ENCODE peak calls at places on chromosomes 3 and 15, in four cellular contexts. P is K562, H is GM12891, L is GM12878. Z is an unnamed sample.
A peak's percentile ranks its signal among the peaks of the same experiment; 100 is the strongest.

GRCh38 chr3:71225285-71225684 is 358.2 kb downstream of the FOXP1 start:
- DNase-seq in P (no peak), H (no peak), L (no peak), Z (no peak)

GRCh38 chr15:39269352-39269751 is 311.5 kb upstream of the THBS1 start:
- DNase-seq in P (no peak), H (no peak), L (no peak), Z (no peak)

GRCh38 chr3:184050217-184050847 is 2.5 kb upstream of the HTR3C start:
- DNase-seq in P (no peak), H (no peak), L (no peak), Z (peak; percentile 34)

GRCh38 chr3:126781889-126782491 is 78.0 kb downstream of the CHCHD6 start:
- DNase-seq in P (no peak), H (no peak), L (no peak), Z (no peak)

GRCh38 chr15:48547305-48547704 is 98.2 kb downstream of the FBN1 start:
- DNase-seq in P (no peak), H (no peak), L (no peak), Z (no peak)

GRCh38 chr15:76161153-76162049 is 101.6 kb downstream of the TMEM266 start:
- DNase-seq in P (no peak), H (no peak), L (no peak), Z (no peak)

GRCh38 chr3:64889991-64890390 is 202.2 kb upstream of the ADAMTS9 start:
- DNase-seq in P (no peak), H (no peak), L (no peak), Z (no peak)

GRCh38 chr15:45704329-45705249 is 69.8 kb downstream of the SQOR start:
- DNase-seq in P (no peak), H (no peak), L (no peak), Z (no peak)

GRCh38 chr3:174581551-174581950 is 277.6 kb upstream of the NAALADL2 start:
- DNase-seq in P (no peak), H (no peak), L (no peak), Z (no peak)

GRCh38 chr3:32109256-32109655 is 2.8 kb downstream of the GPD1L start:
- DNase-seq in P (no peak), H (no peak), L (no peak), Z (no peak)

GRCh38 chr3:118472586-118472985 is 562.1 kb downstream of the IGSF11 start:
- DNase-seq in P (no peak), H (no peak), L (no peak), Z (no peak)

DNA sequence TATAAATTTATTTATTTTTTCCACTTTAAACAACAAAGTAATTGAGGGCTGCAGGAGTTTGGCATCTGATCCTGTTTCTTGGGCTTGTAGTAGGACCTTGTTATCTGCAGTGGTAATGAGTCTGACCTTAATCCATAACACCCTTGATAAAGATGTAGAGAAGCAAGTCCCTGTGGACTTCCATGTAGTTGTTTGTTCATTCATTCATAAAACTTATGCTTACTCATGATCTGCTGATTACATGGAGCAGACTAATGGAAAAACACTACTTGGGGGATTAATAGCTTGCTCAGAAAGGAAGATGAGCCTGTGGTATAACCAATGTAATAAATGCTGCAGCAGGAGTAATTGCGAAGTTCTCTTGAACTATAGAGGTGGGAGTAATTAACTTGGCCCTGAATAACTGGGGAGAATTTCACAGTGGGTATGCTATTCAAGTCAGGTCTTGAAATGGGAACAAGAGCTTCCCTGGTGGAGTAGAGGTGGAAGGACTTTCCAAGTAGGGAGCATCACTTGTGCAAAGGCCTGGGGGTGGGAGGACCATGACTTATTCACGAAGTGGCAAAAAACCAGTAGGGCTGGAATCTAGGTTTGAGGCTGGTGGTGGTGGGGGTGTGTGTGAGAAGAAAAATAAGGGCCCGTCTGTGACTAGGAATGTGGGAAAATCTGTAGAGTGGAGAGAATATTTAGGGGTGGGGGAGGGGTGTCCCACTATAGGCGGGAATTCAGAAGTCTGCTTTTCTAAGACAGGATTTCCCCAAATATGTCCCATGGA is 271.7 kb upstream of the TBL1XR1 start:
- DNase-seq in P (no peak), H (no peak), L (no peak), Z (no peak)
- TF ChIP-seq SPI1 in P (no peak), H (no peak), L (no peak), Z (no peak)

GRCh38 chr3:69485489-69485888 is 99.6 kb upstream of the FRMD4B start:
- DNase-seq in P (no peak), H (no peak), L (no peak), Z (no peak)
- TF ChIP-seq SPI1 in P (no peak), H (no peak), L (no peak), Z (no peak)

GRCh38 chr3:169400874-169401273 is 262.6 kb downstream of the MECOM start:
- DNase-seq in P (no peak), H (no peak), L (no peak), Z (no peak)
- TF ChIP-seq SPI1 in P (no peak), H (no peak), L (no peak), Z (no peak)

DNA sequence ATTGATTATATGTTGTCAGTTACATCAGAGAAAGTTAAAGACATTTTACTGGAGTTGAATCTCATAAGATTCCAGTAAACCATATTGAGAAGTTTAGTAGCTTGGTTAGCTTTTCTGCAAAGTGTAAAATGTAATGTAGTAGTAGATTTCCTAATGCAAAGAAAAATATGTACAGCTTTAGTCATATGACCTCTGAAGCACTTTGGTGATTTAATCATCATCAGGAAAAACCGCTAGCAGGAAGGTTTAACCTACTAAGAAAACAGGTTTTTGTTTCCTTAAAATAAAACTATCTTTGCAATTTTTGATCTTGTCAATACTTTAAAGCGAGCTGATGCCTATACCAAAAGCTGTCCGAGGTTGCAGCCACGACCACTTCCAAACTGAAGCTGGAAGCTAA is 364.6 kb upstream of the ZNF385D start:
- DNase-seq in P (no peak), H (no peak), L (no peak), Z (no peak)
- TF ChIP-seq SPI1 in P (no peak), H (no peak), L (no peak), Z (no peak)

DNA sequence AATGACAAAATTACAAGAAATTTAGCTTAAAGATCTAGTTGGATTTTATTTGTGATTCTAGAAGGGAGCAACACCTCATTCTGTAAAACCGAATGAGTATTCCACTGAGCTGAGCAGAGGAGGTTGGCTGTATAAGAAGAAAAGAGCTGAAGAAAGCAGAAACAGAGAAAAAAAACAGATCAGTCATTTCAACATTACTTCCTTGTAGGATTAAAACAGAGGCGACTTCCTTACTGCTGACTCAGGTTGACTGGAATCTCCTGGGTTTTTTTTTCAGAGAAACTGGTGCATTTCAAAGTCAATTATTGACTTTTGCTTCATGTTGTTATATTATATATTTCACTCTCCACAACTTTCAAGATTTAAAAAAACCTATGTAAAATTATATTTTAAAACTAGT is 368.1 kb upstream of the UBE2E2 start:
- DNase-seq in P (no peak), H (no peak), L (no peak), Z (no peak)
- TF ChIP-seq SPI1 in P (no peak), H (no peak), L (no peak), Z (no peak)

GRCh38 chr3:141561426-141562034 is 74.7 kb downstream of the RASA2 start:
- DNase-seq in P (peak; percentile 34), H (no peak), L (no peak), Z (peak; percentile 48)
- TF ChIP-seq SPI1 in P (no peak), H (no peak), L (no peak), Z (no peak)

GRCh38 chr15:68415061-68415460 is 16.9 kb downstream of the ITGA11 start:
- DNase-seq in P (no peak), H (no peak), L (no peak), Z (no peak)
- TF ChIP-seq SPI1 in P (no peak), H (no peak), L (no peak), Z (no peak)

DNA sequence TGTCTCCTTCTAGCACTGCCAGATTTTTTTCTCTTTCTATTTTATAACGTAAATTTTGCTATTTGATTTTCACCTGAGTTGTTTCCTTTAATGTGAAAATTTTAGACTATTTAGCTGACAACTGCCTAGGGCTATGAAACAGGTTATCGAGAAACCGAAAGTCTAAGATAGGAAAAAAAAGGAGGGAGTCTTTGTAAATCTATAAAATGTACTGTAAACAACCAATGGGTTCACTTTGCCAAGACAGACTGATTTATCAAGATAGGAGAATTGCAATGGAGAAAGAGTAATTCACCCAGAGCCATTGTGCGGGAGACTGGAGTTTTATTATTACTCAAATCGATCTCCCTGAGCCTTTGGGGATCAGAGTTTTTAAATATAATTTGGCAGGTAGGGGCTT is 50.0 kb downstream of the TM4SF18 start:
- DNase-seq in P (no peak), H (no peak), L (no peak), Z (no peak)
- TF ChIP-seq SPI1 in P (no peak), H (no peak), L (no peak), Z (no peak)

Z was measured in HL-60.